ENCODE peak calls at places on chromosomes 4 and X, in eight cellular contexts. L, A, I, B, Y, N, X and R are unnamed samples.

GRCh38 chrX:119698835-119699234 is 5.9 kb upstream of the SEPTIN6 start:
- DNase-seq in L (no peak), A (peak; percentile 67), I (no peak), B (no peak), Y (no peak), N (no peak), X (no peak), R (no peak)

GRCh38 chr4:179762840-179763239 is 2320.6 kb upstream of the AGA start:
- DNase-seq in L (no peak), A (no peak), I (no peak), B (no peak), Y (no peak), N (no peak), X (no peak), R (no peak)

GRCh38 chr4:139137745-139138144 is 39.3 kb downstream of the ELF2 start:
- DNase-seq in L (no peak), A (no peak), I (no peak), B (no peak), Y (no peak), N (no peak), X (no peak), R (no peak)

GRCh38 chr4:123017636-123018390 is 95.4 kb upstream of the NUDT6 start:
- DNase-seq in L (no peak), A (peak; percentile 56), I (no peak), B (no peak), Y (no peak), N (no peak), X (no peak), R (no peak)

GRCh38 chr4:106694232-106694631 is 325.7 kb upstream of the GIMD1 start:
- DNase-seq in L (no peak), A (no peak), I (no peak), B (no peak), Y (no peak), N (no peak), X (no peak), R (no peak)

GRCh38 chr4:102678695-102679335 is 82.0 kb downstream of the MANBA start:
- DNase-seq in L (no peak), A (no peak), I (no peak), B (no peak), Y (no peak), N (no peak), X (no peak), R (no peak)

GRCh38 chrX:111823068-111823467 is 52.9 kb upstream of the TRPC5OS start:
- DNase-seq in L (no peak), A (peak; percentile 25), I (no peak), B (no peak), Y (no peak), N (no peak), X (no peak), R (no peak)

GRCh38 chr4:139734875-139735380 is 69.3 kb downstream of the MGST2 start:
- DNase-seq in L (peak; percentile 97), A (peak; percentile 75), I (no peak), B (peak; percentile 95), Y (peak; percentile 95), N (peak; percentile 89), X (peak; percentile 95), R (peak; percentile 21)

GRCh38 chrX:54747713-54748393 is 50.2 kb downstream of the ITIH6 start:
- DNase-seq in L (no peak), A (no peak), I (no peak), B (no peak), Y (no peak), N (no peak), X (no peak), R (no peak)

GRCh38 chr4:188218392-188218791 is 79.2 kb downstream of the TRIML1 start:
- DNase-seq in L (no peak), A (no peak), I (no peak), B (no peak), Y (no peak), N (no peak), X (no peak), R (no peak)

GRCh38 chr4:14196141-14196540 is 568.6 kb upstream of the BOD1L1 start:
- DNase-seq in L (peak; percentile 58), A (peak; percentile 69), I (no peak), B (no peak), Y (peak; percentile 17), N (no peak), X (no peak), R (no peak)

DNA sequence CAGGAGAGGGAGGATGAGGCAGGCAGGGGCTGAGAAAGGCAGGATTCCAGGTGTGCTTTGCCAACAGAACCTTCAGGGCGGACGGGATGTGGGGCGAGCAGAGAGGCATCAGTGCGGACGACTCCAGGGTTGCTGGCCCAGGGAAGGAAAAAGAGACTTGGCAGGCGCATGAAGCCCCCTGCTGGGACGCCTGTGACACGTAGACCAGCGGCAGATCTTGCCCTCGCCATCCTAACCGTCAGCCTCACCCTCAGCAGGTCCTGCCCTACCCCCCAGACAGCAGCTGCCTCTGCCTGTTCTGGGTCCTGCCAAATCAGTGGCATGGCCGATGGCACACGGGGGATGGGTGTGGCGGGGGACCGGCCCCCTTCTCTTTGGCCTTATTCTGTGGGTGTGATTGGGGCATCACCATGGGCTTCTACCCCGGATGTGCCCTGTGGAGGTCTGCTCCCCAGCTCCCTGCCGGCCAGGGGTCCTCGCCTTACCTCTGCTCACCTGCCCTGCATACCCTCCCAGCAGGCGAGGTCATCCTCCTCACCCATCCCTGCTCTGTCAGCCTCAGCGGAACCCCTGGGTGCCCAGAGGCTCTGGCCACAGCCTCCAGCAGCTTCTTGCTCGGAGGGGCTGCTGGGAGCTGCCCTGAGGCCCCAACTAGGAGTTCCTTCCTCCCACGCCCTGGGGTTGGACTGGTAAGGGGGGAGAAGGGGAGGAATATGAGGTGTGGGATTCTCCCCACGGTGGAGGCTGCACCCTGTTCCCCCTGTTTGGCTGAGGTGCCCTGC is 2.9 kb upstream of the SH3BP2 start:
- DNase-seq in L (no peak), A (no peak), I (no peak), B (no peak), Y (no peak), N (peak; percentile 75), X (peak; percentile 74), R (peak; percentile 44)
- H3K4me1 ChIP-seq in L (peaks cover 9% of the 10 kb centered on the region), A (peaks cover 15% of the 10 kb centered on the region), I (peaks cover 72% of the 10 kb centered on the region), B (peaks cover 9% of the 10 kb centered on the region), Y (peaks cover 11% of the 10 kb centered on the region), N (peaks cover 34% of the 10 kb centered on the region), X (peaks cover 56% of the 10 kb centered on the region), R (peaks cover 41% of the 10 kb centered on the region)

DNA sequence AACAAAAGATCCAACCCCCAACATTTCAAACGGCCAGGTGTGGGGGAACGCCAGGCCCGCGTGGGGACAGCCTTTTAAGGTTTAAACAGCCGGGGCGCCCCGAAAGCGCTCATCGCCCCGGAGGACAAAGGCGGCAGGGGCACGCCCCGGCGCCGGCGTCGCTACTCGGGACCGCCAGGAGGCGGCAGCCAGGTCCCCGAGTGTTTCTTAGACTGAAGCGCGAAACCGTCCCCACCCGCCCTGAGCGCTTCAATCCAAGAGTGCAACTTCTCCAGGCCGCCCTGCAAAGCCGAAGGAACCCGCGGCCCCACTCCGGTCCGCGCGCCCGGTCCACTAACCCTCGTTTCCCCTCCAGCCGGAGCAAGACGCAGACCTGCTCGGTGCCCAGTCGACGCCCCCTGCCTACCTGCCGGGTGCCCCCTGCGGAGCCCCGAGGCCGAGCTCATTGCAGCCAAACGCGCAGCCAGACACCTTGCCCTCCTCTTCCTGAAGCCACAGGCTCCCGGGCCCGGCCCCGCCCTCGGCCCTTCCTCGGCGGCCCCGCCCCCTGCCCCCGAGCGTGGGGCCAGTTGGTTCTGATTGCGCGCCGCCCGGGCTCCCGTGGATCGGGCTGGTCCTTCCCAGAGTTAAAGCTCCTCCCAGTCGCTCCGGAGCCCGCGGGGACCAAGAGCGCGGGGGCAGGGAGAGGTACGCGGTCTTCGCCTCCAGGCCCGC is at the start of gene CASP6:
- DNase-seq in L (peak; percentile 92), A (peak; percentile 66), I (peak; percentile 10), B (peak; percentile 85), Y (peak; percentile 87), N (peak; percentile 89), X (peak; percentile 95), R (peak; percentile 95)
- TF ChIP-seq POLR2A in L (peak; percentile 60), A (no peak), I (no peak), B (peak; percentile 32), Y (no peak), N (no peak), X (no peak), R (peak; percentile 71)

GRCh38 chr4:183118585-183118984 is 19.5 kb downstream of the WWC2 start:
- DNase-seq in L (peak; percentile 69), A (peak; percentile 87), I (no peak), B (no peak), Y (no peak), N (no peak), X (no peak), R (no peak)
- H3K27ac ChIP-seq in L (no peak overlapping the region), A (no peak overlapping the region), I (no peak overlapping the region), B (peak overlapping the region; percentile 16), Y (no peak overlapping the region), N (no peak overlapping the region), X (no peak overlapping the region), R (no peak overlapping the region)

GRCh38 chrX:2712890-2713860 is 22.1 kb downstream of the CD99 start:
- DNase-seq in L (no peak), A (no peak), I (no peak), B (no peak), Y (no peak), N (no peak), X (no peak), R (no peak)

GRCh38 chrX:2712428-2712827 is 21.3 kb downstream of the CD99 start:
- DNase-seq in L (no peak), A (no peak), I (no peak), B (no peak), Y (no peak), N (no peak), X (no peak), R (no peak)

GRCh38 chrX:2710496-2710895 is 19.4 kb downstream of the CD99 start:
- DNase-seq in L (no peak), A (no peak), I (no peak), B (no peak), Y (no peak), N (no peak), X (no peak), R (no peak)

GRCh38 chrX:2710041-2710471 is 19.0 kb downstream of the CD99 start:
- DNase-seq in L (no peak), A (peak; percentile 88), I (no peak), B (no peak), Y (no peak), N (peak; percentile 84), X (peak; percentile 44), R (peak; percentile 65)

DNA sequence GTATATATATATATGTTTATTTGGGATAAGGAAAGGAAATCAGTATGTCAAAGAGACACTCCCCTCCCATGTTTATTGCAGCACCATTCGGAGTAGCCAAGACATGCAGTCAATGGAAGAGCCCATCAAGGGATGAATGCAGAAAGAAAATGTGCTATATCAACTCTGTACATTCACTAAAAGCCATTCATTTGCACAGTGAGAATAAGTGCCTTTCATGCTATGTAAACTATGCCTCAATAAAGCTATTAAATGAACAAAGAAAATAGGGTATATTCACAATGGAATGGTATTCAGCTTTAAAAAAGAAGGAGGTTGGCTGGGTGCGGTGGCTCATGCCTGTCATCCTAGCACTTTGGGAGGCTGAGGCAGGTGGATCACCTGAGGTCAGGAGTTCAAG is 20.3 kb downstream of the CD99 start:
- DNase-seq in L (no peak), A (no peak), I (no peak), B (no peak), Y (no peak), N (no peak), X (no peak), R (no peak)
- H3K4me1 ChIP-seq in L (peaks cover 12% of the 10 kb centered on the region), A (peaks cover 22% of the 10 kb centered on the region), I (peaks cover 58% of the 10 kb centered on the region), B (peaks cover 17% of the 10 kb centered on the region), Y (peaks cover 28% of the 10 kb centered on the region), N (peaks cover 53% of the 10 kb centered on the region), X (peaks cover 43% of the 10 kb centered on the region), R (peaks cover 43% of the 10 kb centered on the region)

GRCh38 chrX:13256562-13256961 is 63.3 kb downstream of the ATXN3L start:
- DNase-seq in L (no peak), A (no peak), I (no peak), B (no peak), Y (no peak), N (no peak), X (no peak), R (no peak)
- TF ChIP-seq POLR2A in L (no peak), A (no peak), I (no peak), B (no peak), Y (no peak), N (no peak), X (no peak), R (no peak)

GRCh38 chrX:131752493-131753198 is 208.8 kb downstream of the OR13H1 start:
- DNase-seq in L (no peak), A (peak; percentile 88), I (peak; percentile 6), B (peak; percentile 83), Y (peak; percentile 83), N (no peak), X (peak; percentile 84), R (peak; percentile 92)
- H3K27ac ChIP-seq in L (no peak overlapping the region), A (peak overlapping the region; percentile 96), I (peak overlapping the region; percentile 75), B (peak overlapping the region; percentile 87), Y (peak overlapping the region; percentile 81), N (no peak overlapping the region), X (no peak overlapping the region), R (peak overlapping the region; percentile 83)